ENCODE peak calls at places on chromosomes 7 and 10, in five cellular contexts. V is posterior cingulate gyrus, A is adipocyte, L is T follicular helper cell, W is tibial artery. R is an unnamed sample.

GRCh38 chr10:16348891-16349290 is 87.9 kb upstream of the PTER start:
- DNase-seq in W (no peak), A (no peak), V (no peak), L (no peak), R (no peak)

GRCh38 chr10:13993169-13993568 is 337.6 kb downstream of the FRMD4A start:
- DNase-seq in W (no peak), V (no peak), L (no peak), A (peak; percentile 80), R (no peak)

GRCh38 chr10:48286356-48286755 is 11.9 kb upstream of the FRMPD2 start:
- DNase-seq in L (no peak), V (no peak), A (no peak), W (no peak), R (no peak)

GRCh38 chr10:132465889-132466519 is 69.0 kb downstream of the PWWP2B start:
- DNase-seq in L (no peak), W (no peak), A (no peak), V (peak; percentile 31), R (no peak)

GRCh38 chr10:50615654-50616053 is 8.1 kb downstream of the SGMS1 start:
- DNase-seq in A (no peak), W (no peak), L (no peak), V (no peak), R (no peak)

GRCh38 chr10:71239946-71240795 is 27.8 kb downstream of the UNC5B start:
- DNase-seq in V (peak; percentile 85), A (no peak), W (no peak), L (no peak), R (peak; percentile 17)

GRCh38 chr7:41942468-41943097 is 239.7 kb upstream of the INHBA start:
- DNase-seq in A (no peak), L (no peak), V (peak; percentile 88), W (no peak), R (peak; percentile 62)

GRCh38 chr10:80090120-80090519 is 11.7 kb downstream of the TMEM254 start:
- DNase-seq in V (no peak), A (no peak), W (no peak), L (no peak), R (no peak)

GRCh38 chr7:76225379-76225778 is 23.7 kb downstream of the SRRM3 start:
- DNase-seq in A (peak; percentile 48), L (no peak), W (no peak), V (no peak), R (peak; percentile 63)

GRCh38 chr7:1028044-1028770 is 16.1 kb upstream of the GPR146 start:
- DNase-seq in A (peak; percentile 96), W (peak; percentile 86), V (peak; percentile 97), L (peak; percentile 73), R (peak; percentile 94)

R was measured in ovary.